ENCODE peak calls at places on chromosomes 12 and 14, in five cellular contexts. L, E, N, P and B are unnamed samples.

GRCh38 chr12:57130941-57131340 is 2.7 kb downstream of the LRP1 start:
- DNase-seq in L (no peak), E (no peak), P (no peak), N (peak; percentile 73), B (no peak)

GRCh38 chr14:20624495-20625070 is 16.9 kb downstream of the OR6S1 start:
- DNase-seq in N (no peak), L (peak; percentile 79), E (peak; percentile 48), P (no peak), B (no peak)

GRCh38 chr14:76985540-76986260 is 42.8 kb downstream of the IRF2BPL start:
- DNase-seq in P (no peak), E (no peak), N (no peak), L (no peak), B (no peak)

GRCh38 chr14:49982522-49982951 is 89.7 kb downstream of the ARF6 start:
- DNase-seq in P (no peak), E (no peak), N (no peak), L (peak; percentile 86), B (no peak)

GRCh38 chr12:59113831-59114273 is 193.5 kb upstream of the LRIG3 start:
- DNase-seq in P (peak; percentile 54), L (peak; percentile 88), N (peak; percentile 63), E (peak; percentile 65), B (peak; percentile 40)

GRCh38 chr14:95547626-95548327 is 12.9 kb downstream of the GLRX5 start:
- DNase-seq in P (peak; percentile 60), N (peak; percentile 92), E (no peak), L (no peak), B (no peak)

GRCh38 chr12:85057370-85057963 is 21.3 kb downstream of the LRRIQ1 start:
- DNase-seq in N (peak; percentile 30), L (no peak), P (peak; percentile 11), E (peak; percentile 23), B (no peak)

GRCh38 chr14:100531591-100532121 is 55.6 kb downstream of the BEGAIN start:
- DNase-seq in L (peak; percentile 61), E (no peak), P (no peak), N (no peak), B (no peak)

GRCh38 chr14:96614528-96614927 is 112.3 kb downstream of the PAPOLA start:
- DNase-seq in L (no peak), N (no peak), P (no peak), E (peak; percentile 18), B (no peak)

GRCh38 chr14:45085004-45085403 is 1.1 kb downstream of the PRPF39 start:
- DNase-seq in N (peak; percentile 31), P (no peak), E (no peak), L (no peak), B (no peak)

GRCh38 chr14:103385994-103386491 is 828 bp downstream of the MARK3 start:
- DNase-seq in E (no peak), P (no peak), L (peak; percentile 69), N (no peak), B (no peak)

GRCh38 chr12:94603434-94604068 is 46.8 kb downstream of the TMCC3 start:
- DNase-seq in L (no peak), P (peak; percentile 48), E (no peak), N (peak; percentile 5), B (no peak)

GRCh38 chr12:34607520-34608195 is 585.4 kb downstream of the ALG10 start:
- DNase-seq in N (no peak), P (no peak), E (peak; percentile 1), L (no peak), B (no peak)

GRCh38 chr12:13530966-13531365 is 334.4 kb downstream of the EMP1 start:
- DNase-seq in L (no peak), N (no peak), P (no peak), E (no peak), B (no peak)

GRCh38 chr14:106551265-106551664 is 1024.9 kb downstream of the TMEM121 start:
- DNase-seq in N (no peak), E (no peak), L (no peak), P (no peak), B (no peak)

GRCh38 chr12:47834199-47835016 is 14.7 kb upstream of the HDAC7 start:
- DNase-seq in N (no peak), P (no peak), E (no peak), L (no peak), B (no peak)

GRCh38 chr12:77218278-77218677 is 152.9 kb upstream of the E2F7 start:
- DNase-seq in L (no peak), E (no peak), P (no peak), N (no peak), B (no peak)

GRCh38 chr12:14521822-14522221 is 45.9 kb downstream of the PLBD1 start:
- DNase-seq in E (no peak), N (no peak), L (no peak), P (no peak), B (no peak)

GRCh38 chr12:117091758-117092510 is 7.3 kb downstream of the TESC start:
- DNase-seq in N (peak; percentile 30), L (no peak), P (no peak), E (no peak), B (no peak)

GRCh38 chr12:126926023-126926600 is 1340.9 kb upstream of the TMEM132C start:
- DNase-seq in P (peak; percentile 5), N (no peak), L (no peak), E (no peak), B (no peak)

GRCh38 chr14:40058916-40059897 is 627.0 kb upstream of the FBXO33 start:
- DNase-seq in E (no peak), L (no peak), P (no peak), N (no peak), B (no peak)

GRCh38 chr12:82880442-82880901 is 193.8 kb downstream of the TMTC2 start:
- DNase-seq in P (no peak), E (peak; percentile 13), N (no peak), L (no peak), B (no peak)

GRCh38 chr12:22709292-22709691 is 84.3 kb downstream of the ETNK1 start:
- DNase-seq in N (peak; percentile 33), P (peak; percentile 39), E (peak; percentile 53), L (no peak), B (no peak)

GRCh38 chr12:8989425-8989824 is at the start of gene KLRG1:
- DNase-seq in E (no peak), P (no peak), L (no peak), N (no peak), B (no peak)

GRCh38 chr12:46916796-46917419 is 91.1 kb upstream of the SLC38A4 start:
- DNase-seq in P (no peak), N (no peak), E (no peak), L (no peak), B (no peak)

GRCh38 chr14:71482701-71483100 is 449.5 kb upstream of the RGS6 start:
- DNase-seq in P (no peak), E (no peak), L (no peak), N (no peak), B (no peak)

GRCh38 chr12:131375261-131375971 is 335.5 kb upstream of the SFSWAP start:
- DNase-seq in N (no peak), L (peak; percentile 54), E (no peak), P (no peak), B (no peak)

GRCh38 chr12:113932411-113933196 is 33.5 kb downstream of the RBM19 start:
- DNase-seq in P (no peak), E (no peak), N (peak; percentile 14), L (no peak), B (no peak)

GRCh38 chr14:70468731-70469130 is 16.8 kb downstream of the ADAM21 start:
- DNase-seq in P (no peak), E (no peak), N (no peak), L (no peak), B (no peak)